ENCODE peak calls at places on chromosome 16, in ten cellular contexts. K is OCI-LY7, U is hepatocyte, H is IMR-90, D is GM23338, Y is H9, J is GM12878, X is neural progenitor cell, Q is HCT116, I is MM.1S. A is an unnamed sample. For H4K20me1, the result is how much of the 10 kb centered on the place peaks cover.

GRCh38 chr16:70460737-70461261 is 6.4 kb downstream of the FCSK start:
- DNase-seq in K (no peak), U (no peak), H (peak), D (no peak), Y (no peak), J (no peak), X (no peak), Q (no peak), I (no peak), A (no peak)

GRCh38 chr16:87380875-87381274 is 2.7 kb downstream of the FBXO31 start:
- DNase-seq in K (no peak), U (no peak), H (peak), D (no peak), Y (no peak), J (peak), X (no peak), Q (no peak), I (no peak), A (no peak)

GRCh38 chr16:10835281-10835931 is 16.8 kb upstream of the TVP23A start:
- DNase-seq in K (no peak), U (no peak), H (no peak), D (no peak), Y (no peak), J (peak), X (no peak), Q (no peak), I (no peak), A (no peak)

GRCh38 chr16:85027968-85028637 is 508 bp downstream of the KIAA0513 start:
- DNase-seq in K (peak), U (no peak), H (no peak), D (peak), Y (no peak), J (no peak), X (peak), Q (no peak), I (no peak), A (no peak)

GRCh38 chr16:28096974-28097373 is 33.5 kb upstream of the GSG1L start:
- DNase-seq in K (no peak), U (no peak), H (no peak), D (no peak), Y (no peak), J (no peak), X (no peak), Q (no peak), I (no peak), A (no peak)

GRCh38 chr16:12260647-12261262 is 284.2 kb downstream of the SNX29 start:
- DNase-seq in K (peak), U (peak), H (peak), D (peak), Y (peak), J (no peak), X (peak), Q (peak), I (no peak), A (no peak)

GRCh38 chr16:48641770-48642169 is 31.8 kb upstream of the N4BP1 start:
- DNase-seq in K (no peak), U (no peak), H (no peak), D (no peak), Y (no peak), J (no peak), X (no peak), Q (no peak), I (no peak), A (no peak)

GRCh38 chr16:27402964-27403600 is 1.1 kb downstream of the IL21R start:
- DNase-seq in K (peak), U (no peak), H (no peak), D (no peak), Y (no peak), J (no peak), X (no peak), Q (no peak), I (no peak), A (no peak)

DNA sequence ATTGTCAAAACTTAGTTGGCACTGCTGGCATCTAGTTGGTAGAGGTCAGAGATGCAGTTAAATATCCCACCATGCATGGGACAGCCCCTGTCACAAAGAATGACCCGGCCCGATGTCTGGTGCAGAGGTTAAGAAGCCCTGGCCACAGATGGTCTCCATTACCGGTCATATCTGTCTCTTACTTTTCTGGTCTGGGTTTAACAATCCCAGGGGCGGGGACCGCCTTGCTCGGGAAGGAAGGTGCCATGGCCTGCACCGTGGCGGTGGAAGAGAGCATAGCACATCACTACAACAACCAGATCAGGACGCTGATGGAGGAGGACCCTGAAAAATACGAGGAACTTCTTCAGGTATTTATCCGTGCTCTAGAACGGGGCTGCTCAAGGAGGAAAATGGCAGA is 8.1 kb downstream of the COQ7 start:
- DNase-seq in K (no peak), U (no peak), H (no peak), D (no peak), Y (no peak), J (no peak), X (no peak), Q (no peak), I (no peak), A (no peak)
- H4K20me1 ChIP-seq in K (under half), U (under half), H (under half), D (under half), Y (under half), J (under half), X (under half), Q (under half), I (under half), A (under half)

GRCh38 chr16:72922714-72923113 is 125.2 kb downstream of the ZFHX3 start:
- DNase-seq in K (no peak), U (no peak), H (no peak), D (no peak), Y (no peak), J (no peak), X (no peak), Q (no peak), I (no peak), A (no peak)

GRCh38 chr16:72923757-72924156 is 124.2 kb downstream of the ZFHX3 start:
- DNase-seq in K (no peak), U (no peak), H (no peak), D (no peak), Y (no peak), J (no peak), X (no peak), Q (no peak), I (no peak), A (no peak)

GRCh38 chr16:72924487-72924886 is 123.4 kb downstream of the ZFHX3 start:
- DNase-seq in K (no peak), U (no peak), H (no peak), D (no peak), Y (no peak), J (no peak), X (no peak), Q (no peak), I (no peak), A (no peak)

GRCh38 chr16:72921620-72922019 is 126.3 kb downstream of the ZFHX3 start:
- DNase-seq in K (no peak), U (peak), H (peak), D (no peak), Y (no peak), J (no peak), X (no peak), Q (no peak), I (no peak), A (no peak)

DNA sequence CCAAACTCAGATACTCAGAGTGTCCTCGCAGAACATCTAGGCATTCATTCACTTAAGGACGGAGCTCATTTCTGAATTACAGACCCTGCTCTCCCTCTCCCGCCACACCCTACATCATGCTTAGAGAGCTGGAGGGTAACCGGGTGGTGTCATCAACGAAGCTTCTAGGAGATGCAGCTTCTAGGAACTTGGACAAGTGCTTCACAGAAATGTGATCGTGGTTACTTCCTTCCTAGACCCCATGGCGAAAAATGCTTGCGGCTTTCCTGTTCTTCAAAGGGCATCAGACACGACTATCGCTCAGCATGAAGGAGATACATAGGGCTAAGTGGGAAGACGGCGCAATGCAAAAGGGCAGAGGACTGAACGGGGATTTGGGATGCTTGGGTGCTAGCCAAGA is 126.8 kb downstream of the ZFHX3 start:
- DNase-seq in K (no peak), U (no peak), H (no peak), D (no peak), Y (no peak), J (no peak), X (no peak), Q (no peak), I (no peak), A (peak)
- H4K20me1 ChIP-seq in K (under half), U (under half), H (under half), D (under half), Y (under half), J (under half), X (under half), Q (under half), I (under half), A (under half)

DNA sequence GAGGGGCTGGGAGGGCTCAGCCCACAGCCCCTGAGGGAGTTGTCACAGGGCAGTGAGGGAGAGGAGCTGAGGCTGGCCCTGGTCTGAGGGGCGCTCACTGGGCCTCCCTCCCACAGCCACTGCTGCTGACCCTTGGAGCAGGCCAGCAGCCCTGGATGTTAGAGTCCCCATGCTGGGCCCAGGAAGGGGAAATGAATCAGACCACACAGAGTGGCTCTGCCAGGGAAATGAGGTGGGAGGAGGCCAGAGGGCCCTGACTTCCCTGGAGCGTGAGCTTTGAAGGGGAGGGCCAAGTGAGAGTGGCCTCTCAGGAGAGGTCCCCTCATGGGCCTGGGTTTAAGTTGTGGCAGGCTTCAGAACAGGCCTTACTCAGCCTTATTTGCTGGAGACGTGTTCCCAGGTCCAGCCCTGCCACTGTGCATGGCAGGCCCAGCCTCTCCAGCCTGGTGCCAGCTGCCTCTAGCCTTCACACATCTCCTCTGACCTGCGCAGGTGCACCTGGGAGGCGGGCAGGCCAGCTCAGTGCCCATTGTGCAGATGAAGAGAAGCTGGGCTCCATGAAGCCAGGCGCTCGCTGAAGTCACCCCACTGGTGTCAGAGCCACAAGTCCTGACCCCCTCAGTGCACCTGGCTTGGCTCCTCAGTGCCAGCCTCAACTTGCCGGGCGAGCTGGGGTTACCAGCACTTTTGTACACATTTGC is 15.4 kb downstream of the GPT2 start:
- DNase-seq in K (no peak), U (no peak), H (peak), D (no peak), Y (no peak), J (no peak), X (no peak), Q (no peak), I (no peak), A (no peak)
- H4K20me1 ChIP-seq in K (under half), U (under half), H (under half), D (under half), Y (under half), J (under half), X (under half), Q (under half), I (under half), A (under half)

GRCh38 chr16:3846595-3847091 is 33.9 kb downstream of the CREBBP start:
- DNase-seq in K (no peak), U (no peak), H (no peak), D (no peak), Y (no peak), J (no peak), X (no peak), Q (no peak), I (no peak), A (no peak)

GRCh38 chr16:3841729-3842508 is 38.6 kb downstream of the CREBBP start:
- DNase-seq in K (peak), U (no peak), H (no peak), D (no peak), Y (no peak), J (no peak), X (no peak), Q (no peak), I (no peak), A (no peak)

GRCh38 chr16:3846087-3846486 is 34.4 kb downstream of the CREBBP start:
- DNase-seq in K (no peak), U (no peak), H (no peak), D (no peak), Y (no peak), J (no peak), X (no peak), Q (no peak), I (no peak), A (no peak)

GRCh38 chr16:3839402-3840184 is 40.9 kb downstream of the CREBBP start:
- DNase-seq in K (no peak), U (no peak), H (no peak), D (no peak), Y (no peak), J (no peak), X (no peak), Q (no peak), I (no peak), A (no peak)

GRCh38 chr16:3842994-3843393 is 37.5 kb downstream of the CREBBP start:
- DNase-seq in K (no peak), U (no peak), H (no peak), D (no peak), Y (no peak), J (no peak), X (no peak), Q (no peak), I (no peak), A (no peak)
- H4K20me1 ChIP-seq in K (under half), U (half or more), H (half or more), D (half or more), Y (under half), J (under half), X (half or more), Q (under half), I (under half), A (half or more)

GRCh38 chr16:81544691-81545365 is 100.2 kb downstream of the CMIP start:
- DNase-seq in K (no peak), U (no peak), H (peak), D (no peak), Y (no peak), J (no peak), X (no peak), Q (no peak), I (no peak), A (no peak)
- H4K20me1 ChIP-seq in K (under half), U (under half), H (under half), D (half or more), Y (under half), J (under half), X (half or more), Q (under half), I (under half), A (half or more)

GRCh38 chr16:88458773-88459235 is 5.7 kb downstream of the ZFPM1 start:
- DNase-seq in K (no peak), U (no peak), H (no peak), D (no peak), Y (no peak), J (no peak), X (no peak), Q (no peak), I (no peak), A (no peak)

GRCh38 chr16:88462396-88462795 is 9.3 kb downstream of the ZFPM1 start:
- DNase-seq in K (no peak), U (no peak), H (no peak), D (no peak), Y (no peak), J (no peak), X (no peak), Q (no peak), I (no peak), A (no peak)

GRCh38 chr16:88459366-88460055 is 6.4 kb downstream of the ZFPM1 start:
- DNase-seq in K (no peak), U (peak), H (no peak), D (no peak), Y (no peak), J (no peak), X (no peak), Q (no peak), I (no peak), A (no peak)

GRCh38 chr16:88461291-88462269 is 8.5 kb downstream of the ZFPM1 start:
- DNase-seq in K (no peak), U (peak), H (no peak), D (peak), Y (peak), J (no peak), X (peak), Q (no peak), I (no peak), A (no peak)

DNA sequence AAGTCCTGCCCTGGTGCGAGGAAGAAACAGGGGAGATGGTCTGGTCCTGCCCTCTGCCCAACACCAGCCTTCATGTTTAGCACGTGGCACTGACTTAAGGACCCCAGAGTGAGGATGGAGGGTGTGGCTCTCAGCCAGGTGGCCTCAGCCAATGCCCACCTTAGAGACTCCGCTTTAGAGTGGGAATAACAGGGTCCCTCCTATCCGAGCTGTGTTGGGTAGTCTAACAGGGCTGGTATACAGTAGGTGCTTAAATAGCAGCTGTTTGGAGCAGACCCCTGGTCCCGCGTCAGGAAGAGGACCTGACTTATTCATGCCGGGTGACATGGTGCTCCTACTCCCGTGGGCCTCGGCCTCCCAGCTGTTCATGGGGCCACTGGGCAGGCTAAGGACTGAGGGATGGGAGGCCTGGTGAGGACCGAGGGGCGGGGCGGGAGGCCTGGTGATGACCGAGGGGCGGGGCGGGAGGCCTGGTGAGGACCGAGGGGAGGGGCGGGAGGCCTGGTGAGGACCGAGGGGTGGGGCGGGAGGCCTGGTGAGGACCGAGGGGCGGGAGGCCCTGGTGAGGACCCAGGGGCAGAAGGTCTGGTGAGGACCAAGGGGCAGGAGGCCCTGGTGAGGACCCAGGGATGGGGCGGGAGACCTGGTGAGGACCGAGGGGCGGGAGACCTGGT is 7.6 kb downstream of the ZFPM1 start:
- DNase-seq in K (no peak), U (no peak), H (no peak), D (no peak), Y (no peak), J (no peak), X (no peak), Q (no peak), I (no peak), A (no peak)
- H4K20me1 ChIP-seq in K (under half), U (half or more), H (half or more), D (under half), Y (under half), J (under half), X (under half), Q (under half), I (under half), A (half or more)

GRCh38 chr16:58123896-58124600 is 5.1 kb downstream of the CFAP20 start:
- DNase-seq in K (no peak), U (no peak), H (no peak), D (no peak), Y (no peak), J (no peak), X (no peak), Q (no peak), I (no peak), A (no peak)

GRCh38 chr16:58120216-58120615 is 9.0 kb downstream of the CFAP20 start:
- DNase-seq in K (no peak), U (no peak), H (no peak), D (no peak), Y (no peak), J (no peak), X (no peak), Q (no peak), I (no peak), A (no peak)

GRCh38 chr16:58118801-58119508 is 10.2 kb downstream of the CFAP20 start:
- DNase-seq in K (no peak), U (no peak), H (peak), D (no peak), Y (no peak), J (no peak), X (no peak), Q (no peak), I (no peak), A (no peak)

GRCh38 chr16:58119509-58119845 is 9.7 kb downstream of the CFAP20 start:
- DNase-seq in K (no peak), U (no peak), H (no peak), D (no peak), Y (no peak), J (no peak), X (no peak), Q (no peak), I (no peak), A (no peak)

GRCh38 chr16:58121132-58121531 is 8.0 kb downstream of the CFAP20 start:
- DNase-seq in K (no peak), U (no peak), H (no peak), D (no peak), Y (no peak), J (no peak), X (no peak), Q (no peak), I (no peak), A (no peak)
- H4K20me1 ChIP-seq in K (under half), U (half or more), H (half or more), D (half or more), Y (under half), J (under half), X (half or more), Q (under half), I (under half), A (half or more)

DNA sequence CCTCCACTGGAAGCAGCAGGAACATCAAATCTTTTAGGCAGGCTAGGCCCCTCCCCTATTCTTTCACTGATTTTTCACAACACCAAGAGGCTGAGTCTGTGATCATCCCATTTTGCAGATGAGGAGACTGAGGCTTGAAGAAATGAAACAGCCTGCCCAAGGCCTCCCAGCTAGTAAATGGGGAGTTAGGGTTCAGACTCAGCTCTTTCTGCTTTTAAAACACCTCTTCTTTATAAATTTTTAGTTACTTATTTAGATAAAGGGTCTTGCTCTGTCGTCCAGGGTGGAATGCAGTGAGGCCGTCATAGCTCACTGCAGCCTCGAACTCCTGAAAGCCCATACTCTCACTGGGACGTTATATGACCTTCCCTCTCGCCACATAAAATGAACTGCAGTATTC is 82.2 kb downstream of the BMERB1 start:
- DNase-seq in K (no peak), U (no peak), H (no peak), D (no peak), Y (no peak), J (no peak), X (no peak), Q (no peak), I (no peak), A (no peak)
- H4K20me1 ChIP-seq in K (under half), U (under half), H (under half), D (under half), Y (under half), J (under half), X (under half), Q (under half), I (under half), A (under half)